ENCODE peak calls at places on chromosomes 6 and 20, in nine cellular contexts. One of them, this sample, is unnamed.

GRCh38 chr6:19070520-19070919 is 683.4 kb downstream of the RNF144B start:
- DNase-seq in astrocyte of the spinal cord: no peak
- DNase-seq in GM12865: no peak
- DNase-seq in astrocyte of the cerebellum: no peak
- DNase-seq in activated naive CD4-positive, alpha-beta T cell treated with anti-CD3 and anti-CD28 coated beads for 36 hours: no peak
- DNase-seq in AG10803: peak; percentile 0
- DNase-seq in Kasumi-1: no peak
- DNase-seq in ELR: no peak
- DNase-seq in activated T-helper 1 cell treated with anti-CD3 and anti-CD28 coated beads, Interleukin-2, amount 50 U/mL, for 16 hours: no peak
- DNase-seq in this sample: no peak

GRCh38 chr6:38212579-38212978 is 393.1 kb downstream of the ZFAND3 start:
- DNase-seq in activated naive CD4-positive, alpha-beta T cell treated with anti-CD3 and anti-CD28 coated beads for 36 hours: no peak
- DNase-seq in activated T-helper 1 cell treated with anti-CD3 and anti-CD28 coated beads, Interleukin-2, amount 50 U/mL, for 16 hours: no peak
- DNase-seq in astrocyte of the spinal cord: no peak
- DNase-seq in ELR: no peak
- DNase-seq in GM12865: no peak
- DNase-seq in Kasumi-1: no peak
- DNase-seq in astrocyte of the cerebellum: no peak
- DNase-seq in AG10803: peak; percentile 16
- DNase-seq in this sample: no peak

GRCh38 chr6:68726307-68726706 is 91.2 kb downstream of the ADGRB3 start:
- DNase-seq in ELR: no peak
- DNase-seq in astrocyte of the cerebellum: no peak
- DNase-seq in AG10803: no peak
- DNase-seq in GM12865: no peak
- DNase-seq in astrocyte of the spinal cord: no peak
- DNase-seq in activated naive CD4-positive, alpha-beta T cell treated with anti-CD3 and anti-CD28 coated beads for 36 hours: no peak
- DNase-seq in Kasumi-1: no peak
- DNase-seq in activated T-helper 1 cell treated with anti-CD3 and anti-CD28 coated beads, Interleukin-2, amount 50 U/mL, for 16 hours: no peak
- DNase-seq in this sample: no peak

GRCh38 chr6:139473239-139473701 is 98.8 kb upstream of the CITED2 start:
- DNase-seq in astrocyte of the spinal cord: peak; percentile 63
- DNase-seq in astrocyte of the cerebellum: no peak
- DNase-seq in ELR: no peak
- DNase-seq in AG10803: peak; percentile 20
- DNase-seq in activated T-helper 1 cell treated with anti-CD3 and anti-CD28 coated beads, Interleukin-2, amount 50 U/mL, for 16 hours: no peak
- DNase-seq in GM12865: no peak
- DNase-seq in Kasumi-1: no peak
- DNase-seq in activated naive CD4-positive, alpha-beta T cell treated with anti-CD3 and anti-CD28 coated beads for 36 hours: no peak
- DNase-seq in this sample: no peak

GRCh38 chr6:131383421-131384411 is 189.3 kb upstream of the ARG1 start:
- DNase-seq in GM12865: no peak
- DNase-seq in activated T-helper 1 cell treated with anti-CD3 and anti-CD28 coated beads, Interleukin-2, amount 50 U/mL, for 16 hours: no peak
- DNase-seq in activated naive CD4-positive, alpha-beta T cell treated with anti-CD3 and anti-CD28 coated beads for 36 hours: no peak
- DNase-seq in AG10803: peak; percentile 72
- DNase-seq in ELR: no peak
- DNase-seq in Kasumi-1: no peak
- DNase-seq in astrocyte of the spinal cord: no peak
- DNase-seq in astrocyte of the cerebellum: no peak
- DNase-seq in this sample: no peak

GRCh38 chr20:6566821-6567220 is 200.7 kb upstream of the BMP2 start:
- DNase-seq in astrocyte of the cerebellum: no peak
- DNase-seq in AG10803: peak; percentile 82
- DNase-seq in astrocyte of the spinal cord: peak; percentile 83
- DNase-seq in GM12865: no peak
- DNase-seq in Kasumi-1: no peak
- DNase-seq in ELR: peak; percentile 37
- DNase-seq in activated T-helper 1 cell treated with anti-CD3 and anti-CD28 coated beads, Interleukin-2, amount 50 U/mL, for 16 hours: no peak
- DNase-seq in activated naive CD4-positive, alpha-beta T cell treated with anti-CD3 and anti-CD28 coated beads for 36 hours: no peak
- DNase-seq in this sample: no peak

GRCh38 chr20:59772931-59773913 is 160.2 kb downstream of the SYCP2 start:
- DNase-seq in activated T-helper 1 cell treated with anti-CD3 and anti-CD28 coated beads, Interleukin-2, amount 50 U/mL, for 16 hours: no peak
- DNase-seq in astrocyte of the spinal cord: no peak
- DNase-seq in activated naive CD4-positive, alpha-beta T cell treated with anti-CD3 and anti-CD28 coated beads for 36 hours: no peak
- DNase-seq in GM12865: no peak
- DNase-seq in AG10803: no peak
- DNase-seq in ELR: no peak
- DNase-seq in astrocyte of the cerebellum: no peak
- DNase-seq in Kasumi-1: no peak
- DNase-seq in this sample: no peak

GRCh38 chr6:31405996-31406395 is 2.6 kb downstream of the MICA start:
- DNase-seq in AG10803: no peak
- DNase-seq in activated T-helper 1 cell treated with anti-CD3 and anti-CD28 coated beads, Interleukin-2, amount 50 U/mL, for 16 hours: no peak
- DNase-seq in astrocyte of the spinal cord: no peak
- DNase-seq in Kasumi-1: no peak
- DNase-seq in ELR: no peak
- DNase-seq in GM12865: no peak
- DNase-seq in activated naive CD4-positive, alpha-beta T cell treated with anti-CD3 and anti-CD28 coated beads for 36 hours: no peak
- DNase-seq in astrocyte of the cerebellum: no peak
- DNase-seq in this sample: no peak

GRCh38 chr20:45782890-45783289 is 8.8 kb downstream of the WFDC3 start:
- DNase-seq in astrocyte of the spinal cord: no peak
- DNase-seq in astrocyte of the cerebellum: no peak
- DNase-seq in AG10803: no peak
- DNase-seq in GM12865: no peak
- DNase-seq in activated T-helper 1 cell treated with anti-CD3 and anti-CD28 coated beads, Interleukin-2, amount 50 U/mL, for 16 hours: no peak
- DNase-seq in Kasumi-1: no peak
- DNase-seq in ELR: peak; percentile 81
- DNase-seq in activated naive CD4-positive, alpha-beta T cell treated with anti-CD3 and anti-CD28 coated beads for 36 hours: no peak
- DNase-seq in this sample: no peak

GRCh38 chr6:24492475-24492874 is 2.3 kb upstream of the ALDH5A1 start:
- DNase-seq in ELR: peak; percentile 37
- DNase-seq in Kasumi-1: peak; percentile 12
- DNase-seq in AG10803: peak; percentile 11
- DNase-seq in GM12865: peak; percentile 62
- DNase-seq in activated naive CD4-positive, alpha-beta T cell treated with anti-CD3 and anti-CD28 coated beads for 36 hours: peak; percentile 25
- DNase-seq in astrocyte of the cerebellum: no peak
- DNase-seq in activated T-helper 1 cell treated with anti-CD3 and anti-CD28 coated beads, Interleukin-2, amount 50 U/mL, for 16 hours: no peak
- DNase-seq in astrocyte of the spinal cord: no peak
- DNase-seq in this sample: no peak

GRCh38 chr6:11999245-11999644 is 12.9 kb upstream of the HIVEP1 start:
- DNase-seq in astrocyte of the cerebellum: no peak
- DNase-seq in ELR: no peak
- DNase-seq in GM12865: no peak
- DNase-seq in astrocyte of the spinal cord: no peak
- DNase-seq in activated naive CD4-positive, alpha-beta T cell treated with anti-CD3 and anti-CD28 coated beads for 36 hours: no peak
- DNase-seq in Kasumi-1: no peak
- DNase-seq in activated T-helper 1 cell treated with anti-CD3 and anti-CD28 coated beads, Interleukin-2, amount 50 U/mL, for 16 hours: no peak
- DNase-seq in AG10803: peak; percentile 67
- DNase-seq in this sample: no peak

GRCh38 chr6:18207949-18208348 is 52.7 kb downstream of the KDM1B start:
- DNase-seq in activated T-helper 1 cell treated with anti-CD3 and anti-CD28 coated beads, Interleukin-2, amount 50 U/mL, for 16 hours: no peak
- DNase-seq in astrocyte of the spinal cord: no peak
- DNase-seq in AG10803: no peak
- DNase-seq in activated naive CD4-positive, alpha-beta T cell treated with anti-CD3 and anti-CD28 coated beads for 36 hours: no peak
- DNase-seq in ELR: no peak
- DNase-seq in Kasumi-1: no peak
- DNase-seq in astrocyte of the cerebellum: no peak
- DNase-seq in GM12865: no peak
- DNase-seq in this sample: no peak

GRCh38 chr6:139364302-139364981 is 10.0 kb downstream of the CITED2 start:
- DNase-seq in GM12865: peak; percentile 66
- DNase-seq in astrocyte of the cerebellum: peak; percentile 31
- DNase-seq in astrocyte of the spinal cord: peak; percentile 72
- DNase-seq in AG10803: peak; percentile 60
- DNase-seq in activated T-helper 1 cell treated with anti-CD3 and anti-CD28 coated beads, Interleukin-2, amount 50 U/mL, for 16 hours: no peak
- DNase-seq in ELR: peak; percentile 71
- DNase-seq in Kasumi-1: peak; percentile 80
- DNase-seq in activated naive CD4-positive, alpha-beta T cell treated with anti-CD3 and anti-CD28 coated beads for 36 hours: no peak
- DNase-seq in this sample: no peak

GRCh38 chr6:30483677-30484279 is 5.5 kb upstream of the HLA-E start:
- DNase-seq in GM12865: peak; percentile 79
- DNase-seq in ELR: peak; percentile 78
- DNase-seq in astrocyte of the spinal cord: peak; percentile 66
- DNase-seq in astrocyte of the cerebellum: peak; percentile 63
- DNase-seq in activated T-helper 1 cell treated with anti-CD3 and anti-CD28 coated beads, Interleukin-2, amount 50 U/mL, for 16 hours: no peak
- DNase-seq in AG10803: peak; percentile 70
- DNase-seq in Kasumi-1: peak; percentile 76
- DNase-seq in activated naive CD4-positive, alpha-beta T cell treated with anti-CD3 and anti-CD28 coated beads for 36 hours: peak; percentile 54
- DNase-seq in this sample: no peak

GRCh38 chr20:60087563-60088105 is 129.4 kb downstream of the CDH26 start:
- DNase-seq in ELR: no peak
- DNase-seq in astrocyte of the cerebellum: no peak
- DNase-seq in astrocyte of the spinal cord: no peak
- DNase-seq in AG10803: peak; percentile 55
- DNase-seq in activated T-helper 1 cell treated with anti-CD3 and anti-CD28 coated beads, Interleukin-2, amount 50 U/mL, for 16 hours: no peak
- DNase-seq in GM12865: no peak
- DNase-seq in activated naive CD4-positive, alpha-beta T cell treated with anti-CD3 and anti-CD28 coated beads for 36 hours: peak; percentile 17
- DNase-seq in Kasumi-1: no peak
- DNase-seq in this sample: no peak

This sample was measured in effector CD8-positive, alpha-beta T cell.